ENCODE peak calls at places on chromosomes 1 and 21, in eight cellular contexts. Y is NAMALWA; Z is activated effector memory CD4-positive, alpha-beta T cell treated with anti-CD3 and anti-CD28 coated beads, Interleukin-2, amount 50 U/mL, for 16 hours; O is fibroblast of mammary gland; P is NCI-H524; G is GM12891; C is GM04504; R is left ventricle myocardium superior. I is an unnamed sample.

GRCh38 chr21:32022141-32022540 is 149.3 kb downstream of the HUNK start:
- DNase-seq in Y (no peak), Z (no peak), O (no peak), P (no peak), G (no peak), C (no peak), R (no peak), I (no peak)

GRCh38 chr1:18948048-18948912 is 8.2 kb downstream of the IFFO2 start:
- DNase-seq in Y (no peak), Z (peak), O (no peak), P (no peak), G (no peak), C (no peak), R (no peak), I (no peak)

GRCh38 chr1:25590096-25590824 is 26.3 kb upstream of the MAN1C1 start:
- DNase-seq in Y (no peak), Z (no peak), O (peak), P (no peak), G (no peak), C (no peak), R (peak), I (no peak)

GRCh38 chr1:10973956-10974881 is 38.2 kb upstream of the TARDBP start:
- DNase-seq in Y (no peak), Z (no peak), O (no peak), P (no peak), G (no peak), C (no peak), R (no peak), I (no peak)

GRCh38 chr1:106755682-106756406 is 300.6 kb upstream of the PRMT6 start:
- DNase-seq in Y (no peak), Z (no peak), O (peak), P (no peak), G (no peak), C (peak), R (no peak), I (peak)

GRCh38 chr1:234326493-234327366 is 46.5 kb upstream of the COA6 start:
- DNase-seq in Y (peak), Z (peak), O (peak), P (peak), G (peak), C (no peak), R (peak), I (no peak)

GRCh38 chr1:51192213-51192843 is 43.7 kb upstream of the RNF11 start:
- DNase-seq in Y (peak), Z (peak), O (peak), P (peak), G (no peak), C (peak), R (peak), I (peak)

GRCh38 chr1:236608930-236609726 is 4.8 kb upstream of the HEATR1 start:
- DNase-seq in Y (peak), Z (no peak), O (peak), P (peak), G (no peak), C (peak), R (peak), I (no peak)

GRCh38 chr1:34013958-34014737 is 150.3 kb downstream of the HMGB4 start:
- DNase-seq in Y (peak), Z (no peak), O (peak), P (no peak), G (peak), C (no peak), R (peak), I (no peak)

GRCh38 chr1:233386336-233386735 is 58.8 kb downstream of the MAP3K21 start:
- DNase-seq in Y (no peak), Z (no peak), O (peak), P (no peak), G (no peak), C (no peak), R (no peak), I (no peak)

GRCh38 chr1:34283142-34283541 is 106.4 kb downstream of the C1orf94 start:
- DNase-seq in Y (no peak), Z (no peak), O (no peak), P (no peak), G (no peak), C (no peak), R (no peak), I (no peak)

GRCh38 chr21:45559216-45560105 is 17.2 kb upstream of the SLC19A1 start:
- DNase-seq in Y (no peak), Z (no peak), O (no peak), P (no peak), G (no peak), C (no peak), R (no peak), I (no peak)